ENCODE peak calls at places on chromosomes 7 and 10, in four cellular contexts. R, W, Z and U are unnamed samples.
A peak's percentile ranks its signal among the peaks of the same experiment; 100 is the strongest.

GRCh38 chr10:27744478-27745379 is 890 bp downstream of the MKX start:
- DNase-seq in R (no peak), W (peak; percentile 83), Z (no peak), U (peak; percentile 13)

GRCh38 chr7:294440-295154 is 4.6 kb downstream of the FOXL3 start:
- DNase-seq in R (no peak), W (peak; percentile 54), Z (no peak), U (no peak)

GRCh38 chr10:7610651-7611389 is 55.9 kb downstream of the ITIH5 start:
- DNase-seq in R (no peak), W (no peak), Z (no peak), U (no peak)

GRCh38 chr7:13641699-13642098 is 347.8 kb downstream of the ETV1 start:
- DNase-seq in R (no peak), W (no peak), Z (no peak), U (no peak)

GRCh38 chr7:131110294-131111080 is 217.2 kb upstream of the MKLN1 start:
- DNase-seq in R (no peak), W (peak; percentile 75), Z (no peak), U (peak; percentile 32)

GRCh38 chr7:158403013-158403821 is 184.4 kb downstream of the PTPRN2 start:
- DNase-seq in R (no peak), W (no peak), Z (no peak), U (no peak)

GRCh38 chr10:96714856-96715255 is 5.5 kb downstream of the PIK3AP1 start:
- DNase-seq in R (no peak), W (no peak), Z (no peak), U (no peak)

GRCh38 chr10:132113206-132113605 is 47.5 kb downstream of the JAKMIP3 start:
- DNase-seq in R (no peak), W (no peak), Z (no peak), U (no peak)

GRCh38 chr7:92295391-92295790 is 49.6 kb downstream of the ANKIB1 start:
- DNase-seq in R (no peak), W (no peak), Z (no peak), U (no peak)